ENCODE peak calls at places on chromosomes 3 and 15, in seven cellular contexts. H is mucosa of descending colon; R is tibial artery; P is neuronal stem cell; M is endothelial cell of umbilical vein; Q is stomach; X is CD8-positive, alpha-beta T cell. K is an unnamed sample.

GRCh38 chr3:52443791-52444687 is 864 bp downstream of the SEMA3G start:
- DNase-seq in M (no peak), P (no peak), Q (no peak), R (no peak), X (no peak), H (no peak), K (no peak)

GRCh38 chr3:8734908-8735307 is 1.3 kb downstream of the CAV3 start:
- DNase-seq in Q (no peak), R (no peak), P (no peak), M (no peak), X (no peak), H (no peak), K (peak; percentile 31)

GRCh38 chr15:26864664-26865191 is 2.1 kb upstream of the GABRA5 start:
- DNase-seq in Q (peak; percentile 31), X (no peak), M (peak; percentile 4), H (no peak), R (no peak), P (peak; percentile 65), K (peak; percentile 82)

GRCh38 chr15:91311986-91312385 is 211.9 kb downstream of the SV2B start:
- DNase-seq in X (peak; percentile 54), Q (no peak), H (no peak), M (no peak), R (no peak), P (no peak), K (no peak)

GRCh38 chr3:144770813-144771400 is 799.3 kb downstream of the DIPK2A start:
- DNase-seq in M (peak; percentile 93), Q (no peak), P (peak; percentile 8), R (no peak), X (no peak), H (no peak), K (peak; percentile 51)

GRCh38 chr15:96276438-96277210 is 53.9 kb upstream of the NR2F2 start:
- DNase-seq in Q (no peak), P (no peak), R (no peak), H (no peak), M (peak; percentile 40), X (no peak), K (no peak)

GRCh38 chr3:111864821-111865656 is 6.0 kb downstream of the PHLDB2 start:
- DNase-seq in H (no peak), X (no peak), Q (no peak), R (no peak), M (peak; percentile 90), P (no peak), K (peak; percentile 90)

GRCh38 chr3:16130066-16130465 is 44.4 kb upstream of the GALNT15 start:
- DNase-seq in X (no peak), H (no peak), R (no peak), P (no peak), Q (no peak), M (no peak), K (no peak)

GRCh38 chr3:52552089-52552488 is 15.7 kb downstream of the UQCC5 start:
- DNase-seq in Q (no peak), M (no peak), R (no peak), X (no peak), P (no peak), H (no peak), K (no peak)

GRCh38 chr3:45479627-45480026 is 91.3 kb downstream of the LARS2 start:
- DNase-seq in X (no peak), R (no peak), P (no peak), Q (no peak), H (no peak), M (no peak), K (no peak)

GRCh38 chr3:21750831-21751391 is at the start of gene ZNF385D:
- DNase-seq in H (peak; percentile 42), R (peak; percentile 45), M (no peak), Q (no peak), P (peak; percentile 71), X (no peak), K (peak; percentile 61)

GRCh38 chr3:115423170-115423569 is 200.1 kb upstream of the GAP43 start:
- DNase-seq in M (no peak), R (no peak), H (no peak), Q (no peak), P (no peak), X (no peak), K (peak; percentile 25)

GRCh38 chr3:143239026-143239425 is 119.5 kb downstream of the CHST2 start:
- DNase-seq in P (no peak), R (no peak), Q (no peak), H (no peak), M (peak; percentile 55), X (no peak), K (peak; percentile 26)

GRCh38 chr3:79766474-79767193 is 1.2 kb downstream of the ROBO1 start:
- DNase-seq in H (no peak), R (no peak), M (peak; percentile 40), P (no peak), X (no peak), Q (no peak), K (no peak)

GRCh38 chr3:34283743-34284142 is 485.3 kb downstream of the PDCD6IP start:
- DNase-seq in P (no peak), X (no peak), H (no peak), M (no peak), Q (no peak), R (no peak), K (no peak)

GRCh38 chr15:85477730-85478129 is 97.3 kb downstream of the AKAP13 start:
- DNase-seq in Q (no peak), R (no peak), X (no peak), P (no peak), M (peak; percentile 55), H (no peak), K (no peak)

GRCh38 chr3:159032311-159032710 is 230.5 kb downstream of the MFSD1 start:
- DNase-seq in H (no peak), M (no peak), R (no peak), Q (no peak), P (no peak), X (no peak), K (no peak)

GRCh38 chr15:57183041-57183440 is 193.3 kb upstream of the CGNL1 start:
- DNase-seq in H (no peak), M (no peak), X (no peak), P (no peak), R (no peak), Q (no peak), K (no peak)

GRCh38 chr15:31051646-31052045 is 49.9 kb downstream of the TRPM1 start:
- DNase-seq in Q (no peak), X (no peak), R (no peak), H (no peak), P (no peak), M (no peak), K (no peak)

GRCh38 chr3:80439490-80439889 is 671.7 kb upstream of the ROBO1 start:
- DNase-seq in X (no peak), R (no peak), H (no peak), Q (no peak), M (no peak), P (no peak), K (no peak)

GRCh38 chr3:71061037-71061436 is 522.5 kb downstream of the FOXP1 start:
- DNase-seq in H (no peak), Q (no peak), R (no peak), M (peak; percentile 76), X (no peak), P (no peak), K (no peak)

GRCh38 chr15:31080618-31081017 is 20.9 kb downstream of the TRPM1 start:
- DNase-seq in X (no peak), Q (peak; percentile 81), M (peak; percentile 44), P (peak; percentile 71), R (peak; percentile 37), H (no peak), K (peak; percentile 76)

GRCh38 chr3:111751961-111752360 is 107.1 kb upstream of the PHLDB2 start:
- DNase-seq in M (no peak), X (no peak), P (no peak), H (no peak), Q (no peak), R (no peak), K (peak; percentile 60)

GRCh38 chr15:89370120-89371077 is 35.8 kb upstream of the POLG start:
- DNase-seq in Q (no peak), P (no peak), R (no peak), M (no peak), H (no peak), X (no peak), K (no peak)

GRCh38 chr3:126646662-126647061 is 8.3 kb downstream of the TXNRD3 start:
- DNase-seq in P (no peak), X (no peak), R (no peak), H (no peak), M (no peak), Q (no peak), K (no peak)

GRCh38 chr15:88016373-88016772 is 240.2 kb downstream of the NTRK3 start:
- DNase-seq in H (no peak), Q (no peak), P (no peak), R (no peak), X (no peak), M (no peak), K (no peak)

GRCh38 chr3:104521606-104522336 is 844.9 kb upstream of the ALCAM start:
- DNase-seq in X (no peak), R (peak; percentile 27), P (no peak), M (no peak), H (peak; percentile 58), Q (no peak), K (no peak)

GRCh38 chr3:119175869-119176756 is 2.7 kb downstream of the UPK1B start:
- DNase-seq in Q (peak; percentile 46), X (no peak), M (no peak), R (no peak), H (peak; percentile 58), P (no peak), K (peak; percentile 29)

GRCh38 chr3:191065183-191065805 is 133.7 kb upstream of the OSTN start:
- DNase-seq in H (no peak), Q (no peak), X (no peak), P (no peak), M (no peak), R (no peak), K (no peak)

GRCh38 chr3:138803006-138803653 is 31.6 kb downstream of the PIK3CB start:
- DNase-seq in H (no peak), Q (no peak), R (no peak), P (no peak), M (no peak), X (no peak), K (no peak)
- H3K36me3 ChIP-seq in H (no peaks in the 10 kb centered on the region), Q (no peaks in the 10 kb centered on the region), R (peaks cover 4% of the 10 kb centered on the region), P (no peaks in the 10 kb centered on the region), M (no peaks in the 10 kb centered on the region), X (no peaks in the 10 kb centered on the region), K (no peaks in the 10 kb centered on the region)

GRCh38 chr15:40744810-40745152 is 10.3 kb downstream of the RMDN3 start:
- DNase-seq in P (no peak), Q (no peak), X (no peak), M (no peak), H (no peak), R (no peak), K (no peak)
- H3K36me3 ChIP-seq in P (peaks cover 21% of the 10 kb centered on the region), Q (peaks cover 53% of the 10 kb centered on the region), X (no peaks in the 10 kb centered on the region), M (peaks cover 13% of the 10 kb centered on the region), H (no peaks in the 10 kb centered on the region), R (peaks cover 55% of the 10 kb centered on the region), K (peaks cover 8% of the 10 kb centered on the region)

DNA sequence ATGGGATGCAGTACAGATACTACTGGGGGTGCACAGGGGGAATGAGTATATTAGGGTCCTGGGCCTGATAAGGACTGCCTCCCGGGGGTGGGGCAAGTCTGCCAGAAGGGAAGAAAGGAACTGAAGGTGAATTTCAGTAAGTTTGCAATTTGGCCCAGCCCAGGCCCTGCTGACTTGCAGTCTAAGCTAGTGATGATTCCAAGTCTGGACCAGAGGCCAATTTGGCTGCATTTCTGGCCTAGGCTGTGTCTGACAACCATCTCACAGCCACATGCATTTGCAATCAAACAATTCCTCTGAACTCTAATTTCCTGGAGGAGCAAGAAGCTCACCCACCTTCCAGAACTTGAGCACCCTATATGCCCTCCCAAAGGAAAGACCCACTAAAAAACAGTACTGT is 114.7 kb downstream of the MEGF11 start:
- DNase-seq in R (no peak), H (no peak), M (no peak), Q (no peak), P (no peak), X (no peak), K (no peak)
- H3K36me3 ChIP-seq in R (no peaks in the 10 kb centered on the region), H (no peaks in the 10 kb centered on the region), M (no peaks in the 10 kb centered on the region), Q (no peaks in the 10 kb centered on the region), P (no peaks in the 10 kb centered on the region), X (no peaks in the 10 kb centered on the region), K (no peaks in the 10 kb centered on the region)

GRCh38 chr3:36846406-36846805 is 82.1 kb upstream of the DCLK3 start:
- DNase-seq in R (no peak), Q (no peak), P (no peak), M (no peak), H (no peak), X (no peak), K (no peak)
- H3K36me3 ChIP-seq in R (peaks cover 72% of the 10 kb centered on the region), Q (peaks cover 20% of the 10 kb centered on the region), P (peaks cover 2% of the 10 kb centered on the region), M (no peaks in the 10 kb centered on the region), H (peaks cover 10% of the 10 kb centered on the region), X (peaks cover 39% of the 10 kb centered on the region), K (peaks cover 2% of the 10 kb centered on the region)